ENCODE peak calls at places on chromosomes 16 and 17, in seven cellular contexts. P, Z, D, U, X, C and F are unnamed samples.

GRCh38 chr16:84683691-84684591 is 15.9 kb upstream of the USP10 start:
- DNase-seq in P (no peak), Z (no peak), D (no peak), U (no peak), X (peak; percentile 23), C (no peak), F (no peak)

GRCh38 chr16:68035227-68035626 is 12.1 kb downstream of the DUS2 start:
- DNase-seq in P (no peak), Z (no peak), D (no peak), U (no peak), X (no peak), C (no peak), F (no peak)

GRCh38 chr16:50842589-50842988 is 100.7 kb downstream of the CYLD start:
- DNase-seq in P (no peak), Z (no peak), D (no peak), U (no peak), X (no peak), C (no peak), F (no peak)

GRCh38 chr16:56312556-56312955 is 112.8 kb downstream of the AMFR start:
- DNase-seq in P (no peak), Z (no peak), D (no peak), U (no peak), X (no peak), C (no peak), F (no peak)

GRCh38 chr17:14303343-14304221 is 2.7 kb downstream of the HS3ST3B1 start:
- DNase-seq in P (no peak), Z (no peak), D (no peak), U (no peak), X (no peak), C (no peak), F (no peak)

GRCh38 chr17:58344047-58344790 is 7.8 kb downstream of the SUPT4H1 start:
- DNase-seq in P (peak; percentile 52), Z (peak; percentile 49), D (peak; percentile 53), U (no peak), X (peak; percentile 93), C (no peak), F (peak; percentile 70)

GRCh38 chr16:49596119-49596518 is 222.5 kb downstream of the C16orf78 start:
- DNase-seq in P (no peak), Z (no peak), D (peak; percentile 21), U (no peak), X (no peak), C (peak; percentile 24), F (no peak)

GRCh38 chr16:46972429-46972970 is 974 bp downstream of the DNAJA2 start:
- DNase-seq in P (no peak), Z (no peak), D (no peak), U (peak; percentile 21), X (no peak), C (no peak), F (no peak)

GRCh38 chr16:87895641-87896141 is 26.4 kb upstream of the SLC7A5 start:
- DNase-seq in P (peak; percentile 61), Z (no peak), D (peak; percentile 37), U (no peak), X (peak; percentile 81), C (no peak), F (peak; percentile 34)

GRCh38 chr17:50882851-50883250 is 16.7 kb upstream of the TOB1 start:
- DNase-seq in P (no peak), Z (no peak), D (no peak), U (no peak), X (no peak), C (no peak), F (no peak)

GRCh38 chr17:59830007-59830630 is 62.6 kb downstream of the TUBD1 start:
- DNase-seq in P (no peak), Z (no peak), D (no peak), U (no peak), X (peak; percentile 47), C (no peak), F (no peak)

GRCh38 chr17:8904201-8904600 is 36.7 kb upstream of the PIK3R6 start:
- DNase-seq in P (no peak), Z (no peak), D (peak; percentile 9), U (no peak), X (no peak), C (no peak), F (no peak)

GRCh38 chr17:34226011-34226410 is 29.1 kb upstream of the CCL2 start:
- DNase-seq in P (no peak), Z (no peak), D (no peak), U (no peak), X (no peak), C (no peak), F (no peak)

GRCh38 chr16:84677017-84677803 is 22.6 kb upstream of the USP10 start:
- DNase-seq in P (no peak), Z (no peak), D (no peak), U (no peak), X (no peak), C (no peak), F (no peak)

GRCh38 chr16:46428108-46429061 is 192.8 kb downstream of the SHCBP1 start:
- DNase-seq in P (no peak), Z (no peak), D (no peak), U (no peak), X (no peak), C (no peak), F (no peak)

GRCh38 chr17:19753661-19754463 is 5.8 kb upstream of the ALDH3A1 start:
- DNase-seq in P (peak; percentile 72), Z (no peak), D (peak; percentile 82), U (peak; percentile 82), X (peak; percentile 67), C (no peak), F (peak; percentile 64)

GRCh38 chr17:66965801-66966528 is 1.5 kb downstream of the CACNG4 start:
- DNase-seq in P (no peak), Z (no peak), D (no peak), U (no peak), X (no peak), C (no peak), F (no peak)

GRCh38 chr17:3015890-3016289 is 47.5 kb downstream of the OR1D5 start:
- DNase-seq in P (no peak), Z (no peak), D (no peak), U (no peak), X (no peak), C (no peak), F (no peak)

GRCh38 chr16:83211711-83212110 is 584.9 kb downstream of the CDH13 start:
- DNase-seq in P (no peak), Z (no peak), D (no peak), U (no peak), X (no peak), C (no peak), F (no peak)

GRCh38 chr16:85485379-85485778 is 127.7 kb upstream of the GSE1 start:
- DNase-seq in P (no peak), Z (no peak), D (no peak), U (no peak), X (no peak), C (no peak), F (no peak)

GRCh38 chr16:48611329-48612137 is 1.6 kb upstream of the N4BP1 start:
- DNase-seq in P (peak; percentile 72), Z (no peak), D (peak; percentile 62), U (no peak), X (peak; percentile 84), C (no peak), F (peak; percentile 67)

GRCh38 chr16:10501016-10501607 is 79.3 kb downstream of the EMP2 start:
- DNase-seq in P (no peak), Z (no peak), D (no peak), U (no peak), X (no peak), C (no peak), F (no peak)

GRCh38 chr16:67917852-67918236 is 13.8 kb downstream of the CTRL start:
- DNase-seq in P (peak; percentile 44), Z (no peak), D (no peak), U (no peak), X (no peak), C (no peak), F (no peak)

GRCh38 chr16:79283578-79283977 is 317.0 kb downstream of the MAF start:
- DNase-seq in P (no peak), Z (no peak), D (no peak), U (no peak), X (peak; percentile 59), C (no peak), F (peak; percentile 10)

GRCh38 chr16:49663081-49664057 is 192.5 kb downstream of the ZNF423 start:
- DNase-seq in P (no peak), Z (no peak), D (no peak), U (no peak), X (no peak), C (peak; percentile 40), F (peak; percentile 30)

GRCh38 chr17:30788918-30789317 is 35.6 kb downstream of the CRLF3 start:
- DNase-seq in P (no peak), Z (no peak), D (no peak), U (no peak), X (no peak), C (no peak), F (no peak)

GRCh38 chr17:55273579-55274370 is 9.0 kb downstream of the HLF start:
- DNase-seq in P (peak; percentile 86), Z (no peak), D (peak; percentile 84), U (peak; percentile 92), X (peak; percentile 54), C (no peak), F (peak; percentile 34)

GRCh38 chr17:55272711-55273578 is 8.2 kb downstream of the HLF start:
- DNase-seq in P (no peak), Z (no peak), D (no peak), U (no peak), X (no peak), C (no peak), F (no peak)

GRCh38 chr17:55269894-55270293 is 5.1 kb downstream of the HLF start:
- DNase-seq in P (no peak), Z (no peak), D (no peak), U (no peak), X (no peak), C (no peak), F (no peak)

GRCh38 chr17:55271223-55271571 is 6.4 kb downstream of the HLF start:
- DNase-seq in P (no peak), Z (no peak), D (no peak), U (no peak), X (no peak), C (no peak), F (no peak)

GRCh38 chr17:55271958-55272710 is 7.4 kb downstream of the HLF start:
- DNase-seq in P (no peak), Z (no peak), D (no peak), U (no peak), X (no peak), C (no peak), F (no peak)
- TF ChIP-seq POLR2A in P (no peak), Z (no peak), D (no peak), U (no peak), X (no peak), C (no peak), F (no peak)

GRCh38 chr16:3576211-3576610 is 992 bp downstream of the NLRC3 start:
- DNase-seq in P (no peak), Z (no peak), D (no peak), U (no peak), X (no peak), C (no peak), F (no peak)
- H3K4me3 ChIP-seq in P (peak overlapping the region; percentile 50), Z (peak overlapping the region; percentile 24), D (peak overlapping the region; percentile 40), U (no peak overlapping the region), X (peak overlapping the region; percentile 56), C (no peak overlapping the region), F (peak overlapping the region; percentile 40)

GRCh38 chr16:276360-277077 is 775 bp upstream of the RGS11 start:
- DNase-seq in P (no peak), Z (no peak), D (no peak), U (no peak), X (no peak), C (no peak), F (no peak)
- H3K27me3 ChIP-seq in P (peaks cover 9% of the 10 kb centered on the region), Z (peaks cover 77% of the 10 kb centered on the region), D (no peaks in the 10 kb centered on the region), U (peaks cover 24% of the 10 kb centered on the region), X (peaks cover 13% of the 10 kb centered on the region), C (no peaks in the 10 kb centered on the region), F (peaks cover 44% of the 10 kb centered on the region)

GRCh38 chr17:39730095-39730921 is at the start of gene MIEN1:
- DNase-seq in P (peak; percentile 93), Z (peak; percentile 55), D (peak; percentile 95), U (peak; percentile 85), X (peak; percentile 97), C (peak; percentile 88), F (peak; percentile 95)
- TF ChIP-seq POLR2A in P (peak; percentile 69), Z (peak; percentile 63), D (no peak), U (peak; percentile 87), X (peak; percentile 90), C (peak; percentile 80), F (peak; percentile 91)